ENCODE peak calls at places on chromosome 15, in nine cellular contexts. Q is NCI-H1048; K is MCF 10A; Z is fibroblast of the conjunctiva; T is AG09309; O is neural crest cell; L is stimulated activated naive CD8-positive, alpha-beta T cell treated with anti-CD3 and anti-CD28 coated beads, Interleukin-15, amount 100 ng/mL, for 72 hours; G is upper lobe of right lung; B is CD4-positive, alpha-beta T cell. R is an unnamed sample.

GRCh38 chr15:22845289-22845900 is 6.9 kb downstream of the NIPA2 start:
- DNase-seq in B (no peak), L (no peak), G (no peak), K (no peak), O (no peak), T (no peak), Q (no peak), Z (no peak), R (no peak)

GRCh38 chr15:41013698-41014414 is 60.6 kb downstream of the CHAC1 start:
- DNase-seq in Q (no peak), T (no peak), G (no peak), Z (no peak), L (no peak), O (no peak), B (no peak), K (peak), R (no peak)

GRCh38 chr15:45918839-45919238 is 284.0 kb downstream of the SQOR start:
- DNase-seq in L (no peak), Q (no peak), T (no peak), G (no peak), O (no peak), Z (no peak), K (no peak), B (no peak), R (no peak)

GRCh38 chr15:73786518-73786917 is 33.4 kb upstream of the INSYN1 start:
- DNase-seq in G (no peak), O (no peak), T (no peak), Z (no peak), L (no peak), B (no peak), Q (no peak), K (no peak), R (no peak)

GRCh38 chr15:82239685-82240391 is 22.7 kb downstream of the EFL1 start:
- DNase-seq in Z (no peak), Q (no peak), G (no peak), L (no peak), O (no peak), B (no peak), K (no peak), T (no peak), R (no peak)

GRCh38 chr15:79315623-79316328 is 4.9 kb downstream of the TMED3 start:
- DNase-seq in G (no peak), K (no peak), B (no peak), L (no peak), O (no peak), Z (no peak), Q (no peak), T (no peak), R (no peak)

GRCh38 chr15:101256756-101257155 is 4.9 kb upstream of the CHSY1 start:
- DNase-seq in G (no peak), B (no peak), K (peak), L (no peak), O (no peak), Q (no peak), T (no peak), Z (no peak), R (no peak)

GRCh38 chr15:71748327-71748726 is 62.0 kb upstream of the NR2E3 start:
- DNase-seq in B (no peak), O (no peak), G (no peak), T (no peak), Q (no peak), Z (no peak), K (peak), L (no peak), R (no peak)

GRCh38 chr15:67931861-67932260 is 92.0 kb upstream of the RNU6-1 start:
- DNase-seq in G (peak), Q (no peak), L (no peak), T (no peak), Z (no peak), B (no peak), O (no peak), K (peak), R (no peak)

GRCh38 chr15:91224750-91225380 is 124.8 kb downstream of the SV2B start:
- DNase-seq in Q (no peak), Z (no peak), B (no peak), K (peak), T (no peak), O (peak), G (no peak), L (no peak), R (no peak)

GRCh38 chr15:31314380-31314779 is 12.3 kb upstream of the KLF13 start:
- DNase-seq in O (no peak), L (no peak), Z (no peak), G (no peak), K (no peak), B (no peak), Q (no peak), T (no peak), R (no peak)

GRCh38 chr15:51735611-51736010 is 1.8 kb downstream of the LYSMD2 start:
- DNase-seq in O (no peak), B (no peak), Q (no peak), T (no peak), L (no peak), K (no peak), G (no peak), Z (no peak), R (no peak)

GRCh38 chr15:57873564-57874209 is 167.2 kb downstream of the POLR2M start:
- DNase-seq in T (no peak), B (no peak), Q (no peak), L (no peak), K (no peak), G (no peak), Z (no peak), O (no peak), R (no peak)

GRCh38 chr15:74124196-74124595 is 6.2 kb upstream of the ISLR2 start:
- DNase-seq in Z (no peak), O (no peak), Q (no peak), B (no peak), T (no peak), G (no peak), K (no peak), L (no peak), R (no peak)

GRCh38 chr15:93382196-93382820 is 293.3 kb upstream of the RGMA start:
- DNase-seq in Z (no peak), T (no peak), K (no peak), L (no peak), Q (no peak), G (no peak), O (no peak), B (no peak), R (no peak)

GRCh38 chr15:39629906-39630305 is 49.0 kb downstream of the THBS1 start:
- DNase-seq in L (no peak), O (no peak), Q (no peak), Z (no peak), K (peak), G (no peak), B (no peak), T (no peak), R (no peak)

GRCh38 chr15:88625943-88626741 is 5.0 kb downstream of the AEN start:
- DNase-seq in K (no peak), O (no peak), T (no peak), G (peak), Z (no peak), L (no peak), Q (no peak), B (no peak), R (peak)

GRCh38 chr15:75672646-75673425 is 25.1 kb downstream of the SNX33 start:
- DNase-seq in L (no peak), B (no peak), G (no peak), K (no peak), T (no peak), O (no peak), Q (no peak), Z (no peak), R (no peak)

GRCh38 chr15:85878866-85879265 is 84.1 kb upstream of the KLHL25 start:
- DNase-seq in K (no peak), B (no peak), Z (no peak), Q (no peak), L (no peak), O (no peak), G (no peak), T (no peak), R (no peak)

GRCh38 chr15:41183580-41183979 is 47.0 kb downstream of the EXD1 start:
- DNase-seq in T (no peak), Z (no peak), K (no peak), Q (no peak), L (no peak), O (no peak), G (no peak), B (no peak), R (no peak)

GRCh38 chr15:80241508-80241907 is 10.5 kb downstream of the CTXND1 start:
- DNase-seq in L (no peak), G (no peak), O (no peak), Q (no peak), B (no peak), Z (no peak), K (no peak), T (no peak), R (no peak)

GRCh38 chr15:69647160-69647513 is 194.5 kb downstream of the RPLP1 start:
- DNase-seq in L (no peak), Q (no peak), Z (no peak), T (no peak), G (no peak), O (no peak), K (no peak), B (no peak), R (no peak)

GRCh38 chr15:63893866-63894661 is 60.3 kb upstream of the HERC1 start:
- DNase-seq in Q (no peak), K (no peak), B (no peak), O (no peak), L (no peak), Z (no peak), G (peak), T (no peak), R (no peak)

GRCh38 chr15:78571382-78571781 is 6.1 kb downstream of the CHRNA5 start:
- DNase-seq in O (no peak), L (no peak), K (no peak), B (no peak), Z (no peak), G (no peak), T (no peak), Q (no peak), R (no peak)

GRCh38 chr15:69210574-69210973 is 50.1 kb downstream of the GLCE start:
- DNase-seq in O (no peak), K (no peak), L (no peak), Q (no peak), Z (no peak), B (no peak), T (no peak), G (no peak), R (no peak)

GRCh38 chr15:42152196-42152920 is 4.1 kb downstream of the PLA2G4F start:
- DNase-seq in B (no peak), O (no peak), G (peak), Z (no peak), L (no peak), T (no peak), K (no peak), Q (no peak), R (peak)

GRCh38 chr15:65327651-65328393 is 23.3 kb downstream of the RNU5B-1 start:
- DNase-seq in O (no peak), Q (no peak), K (no peak), L (no peak), Z (no peak), G (no peak), B (no peak), T (no peak), R (no peak)

GRCh38 chr15:89395996-89396395 is 61.4 kb upstream of the POLG start:
- DNase-seq in Q (no peak), K (peak), B (no peak), O (no peak), Z (no peak), G (no peak), L (no peak), T (no peak), R (no peak)

GRCh38 chr15:29031502-29032228 is 145.9 kb downstream of the APBA2 start:
- DNase-seq in B (no peak), Z (no peak), K (no peak), Q (no peak), G (no peak), T (no peak), O (no peak), L (peak), R (peak)

GRCh38 chr15:87573534-87573933 is 683.0 kb downstream of the NTRK3 start:
- DNase-seq in K (no peak), Q (no peak), B (no peak), O (no peak), G (no peak), Z (no peak), T (no peak), L (no peak), R (no peak)

GRCh38 chr15:58564967-58565366 is 133.2 kb downstream of the LIPC start:
- DNase-seq in O (no peak), G (no peak), Q (no peak), L (no peak), T (no peak), Z (no peak), B (no peak), K (no peak), R (no peak)

GRCh38 chr15:73872370-73872769 is 994 bp upstream of the TBC1D21 start:
- DNase-seq in K (no peak), T (peak), B (no peak), Z (no peak), G (no peak), Q (no peak), L (no peak), O (no peak), R (no peak)

GRCh38 chr15:48861813-48862431 is 16.0 kb upstream of the EID1 start:
- DNase-seq in T (peak), B (peak), Q (peak), K (peak), L (peak), Z (peak), O (peak), G (no peak), R (no peak)